ENCODE peak calls at places on chromosomes 12 and 14, in eight cellular contexts. M is stimulated activated CD8-positive, alpha-beta memory T cell treated with anti-CD3 and anti-CD28 coated beads, Interleukin-2, amount 100 ng/mL, for 48 hours; G is neural progenitor cell; F is HFF-Myc; I is AG04450; Q is hippocampal formation; S is effector CD4-positive, alpha-beta T cell; K is thoracic aorta. O is an unnamed sample.

GRCh38 chr14:57060276-57060956 is 208.3 kb downstream of the EXOC5 start:
- DNase-seq in F (no peak), Q (no peak), K (no peak), G (peak; percentile 44), S (no peak), I (no peak), M (no peak), O (no peak)

GRCh38 chr12:88723219-88723618 is 142.9 kb upstream of the KITLG start:
- DNase-seq in G (no peak), Q (no peak), I (no peak), M (no peak), F (no peak), S (no peak), K (no peak), O (no peak)

GRCh38 chr14:71403673-71404072 is 496.4 kb downstream of the PCNX1 start:
- DNase-seq in M (no peak), I (no peak), S (peak; percentile 3), Q (no peak), F (no peak), K (no peak), G (no peak), O (no peak)

GRCh38 chr12:93825501-93825888 is 148.3 kb downstream of the CRADD start:
- DNase-seq in K (no peak), S (no peak), M (no peak), G (no peak), F (no peak), Q (no peak), I (no peak), O (no peak)

GRCh38 chr12:54166543-54167499 is 22.0 kb downstream of the SMUG1 start:
- DNase-seq in F (no peak), K (no peak), Q (no peak), I (no peak), G (no peak), M (no peak), S (no peak), O (no peak)

GRCh38 chr12:9925746-9926393 is 6.3 kb downstream of the CLEC2A start:
- DNase-seq in Q (peak; percentile 45), K (no peak), I (peak; percentile 6), M (no peak), S (no peak), G (peak; percentile 75), F (no peak), O (peak; percentile 23)

GRCh38 chr12:117854339-117855012 is 114.3 kb downstream of the KSR2 start:
- DNase-seq in Q (no peak), M (peak; percentile 8), S (peak; percentile 11), K (no peak), I (no peak), G (peak; percentile 81), F (peak; percentile 31), O (no peak)

GRCh38 chr12:130687190-130687589 is 28.9 kb downstream of the RIMBP2 start:
- DNase-seq in I (no peak), S (no peak), G (no peak), M (no peak), Q (no peak), F (no peak), K (no peak), O (no peak)

GRCh38 chr14:59474172-59474571 is 9.0 kb upstream of the GPR135 start:
- DNase-seq in M (no peak), Q (no peak), F (no peak), I (no peak), S (no peak), G (no peak), K (no peak), O (no peak)

GRCh38 chr14:75753696-75754095 is 92.7 kb downstream of the TTLL5 start:
- DNase-seq in K (no peak), Q (no peak), S (no peak), M (no peak), G (no peak), I (no peak), F (no peak), O (no peak)

GRCh38 chr12:442235-442884 is 17.4 kb upstream of the B4GALNT3 start:
- DNase-seq in Q (peak; percentile 29), I (peak; percentile 6), S (peak; percentile 32), M (no peak), F (peak; percentile 24), G (peak; percentile 70), K (no peak), O (peak; percentile 20)

GRCh38 chr14:64867182-64867581 is 12.5 kb downstream of the SPTB start:
- DNase-seq in I (no peak), M (no peak), G (no peak), F (no peak), K (no peak), Q (no peak), S (no peak), O (no peak)

GRCh38 chr14:100850841-100851585 is 25.1 kb downstream of the MEG3 start:
- DNase-seq in K (no peak), G (peak; percentile 54), F (no peak), S (peak; percentile 72), I (no peak), M (peak; percentile 75), Q (no peak), O (no peak)

GRCh38 chr12:56840922-56841321 is 77.8 kb downstream of the HSD17B6 start:
- DNase-seq in F (no peak), I (no peak), M (no peak), K (no peak), G (no peak), S (no peak), Q (no peak), O (no peak)

GRCh38 chr12:92369643-92370042 is 224.0 kb upstream of the BTG1 start:
- DNase-seq in M (no peak), I (no peak), K (no peak), S (no peak), Q (no peak), F (peak; percentile 40), G (no peak), O (no peak)

GRCh38 chr14:91142214-91142668 is 28.4 kb downstream of the DGLUCY start:
- DNase-seq in G (no peak), M (no peak), S (no peak), Q (no peak), K (no peak), I (no peak), F (no peak), O (no peak)

GRCh38 chr12:19641235-19642080 is 202.2 kb downstream of the AEBP2 start:
- DNase-seq in S (no peak), I (no peak), G (no peak), F (no peak), M (no peak), Q (no peak), K (no peak), O (no peak)

GRCh38 chr14:53953002-53953827 is 3.4 kb downstream of the BMP4 start:
- DNase-seq in S (no peak), M (no peak), F (no peak), G (peak; percentile 93), Q (peak; percentile 15), I (peak; percentile 32), K (no peak), O (peak; percentile 53)

GRCh38 chr12:25236626-25237025 is 14.1 kb downstream of the KRAS start:
- DNase-seq in Q (no peak), G (no peak), I (no peak), K (no peak), F (no peak), M (no peak), S (no peak), O (no peak)

GRCh38 chr12:132546647-132547046 is 56.7 kb downstream of the FBRSL1 start:
- DNase-seq in I (no peak), M (no peak), K (no peak), Q (no peak), F (no peak), G (no peak), S (no peak), O (no peak)

GRCh38 chr14:23406244-23406643 is 1.8 kb downstream of the MYH6 start:
- DNase-seq in F (no peak), K (no peak), M (no peak), S (no peak), Q (peak; percentile 10), G (no peak), I (no peak), O (no peak)

GRCh38 chr14:76564471-76565119 is 188.7 kb downstream of the ESRRB start:
- DNase-seq in M (no peak), F (no peak), Q (no peak), K (no peak), S (no peak), I (no peak), G (peak; percentile 20), O (no peak)

GRCh38 chr14:75453817-75454434 is 26.1 kb downstream of the JDP2 start:
- DNase-seq in I (no peak), S (no peak), K (no peak), M (no peak), Q (no peak), G (peak; percentile 33), F (no peak), O (no peak)

GRCh38 chr14:61474671-61475070 is 153.3 kb downstream of the PRKCH start:
- DNase-seq in G (no peak), M (no peak), F (no peak), K (no peak), Q (no peak), S (no peak), I (no peak), O (no peak)

GRCh38 chr12:125324861-125325260 is 259.6 kb downstream of the AACS start:
- DNase-seq in I (no peak), K (no peak), Q (no peak), F (no peak), M (no peak), G (no peak), S (no peak), O (no peak)

GRCh38 chr14:74488788-74489397 is 4.2 kb downstream of the NPC2 start:
- DNase-seq in F (no peak), K (no peak), M (no peak), I (no peak), G (no peak), S (no peak), Q (no peak), O (no peak)

GRCh38 chr14:75489480-75489837 is 32.8 kb upstream of the BATF start:
- DNase-seq in K (no peak), F (no peak), Q (no peak), S (no peak), M (no peak), I (no peak), G (no peak), O (no peak)

GRCh38 chr12:21547437-21547836 is 21.3 kb downstream of the SPX start:
- DNase-seq in I (no peak), G (no peak), Q (no peak), F (no peak), S (no peak), M (no peak), K (no peak), O (no peak)

GRCh38 chr14:57182760-57183503 is 85.8 kb downstream of the EXOC5 start:
- DNase-seq in S (no peak), M (no peak), F (no peak), G (peak; percentile 74), K (no peak), I (no peak), Q (no peak), O (no peak)

GRCh38 chr14:89618821-89619551 is 202.0 kb upstream of the FOXN3 start:
- DNase-seq in S (peak; percentile 52), Q (peak; percentile 52), K (no peak), I (no peak), G (peak; percentile 90), F (no peak), M (peak; percentile 62), O (no peak)

GRCh38 chr12:116599285-116600122 is 40.3 kb downstream of the MAP1LC3B2 start:
- DNase-seq in M (peak; percentile 51), G (peak; percentile 86), K (peak; percentile 56), Q (no peak), F (no peak), S (peak; percentile 43), I (peak; percentile 20), O (peak; percentile 45)

GRCh38 chr12:76232013-76232412 is 116.2 kb downstream of the BBS10 start:
- DNase-seq in S (no peak), G (no peak), F (no peak), M (no peak), Q (no peak), K (no peak), I (no peak), O (no peak)

GRCh38 chr14:84482256-84483071 is 1047.5 kb upstream of the FLRT2 start:
- DNase-seq in Q (no peak), M (no peak), S (no peak), I (peak; percentile 18), K (no peak), F (peak; percentile 24), G (peak; percentile 53), O (no peak)

GRCh38 chr12:90978117-90978770 is 23.3 kb upstream of the CCER1 start:
- DNase-seq in S (no peak), I (peak; percentile 56), M (no peak), K (no peak), G (peak; percentile 55), F (peak; percentile 86), Q (peak; percentile 30), O (peak; percentile 40)

O was measured in smooth muscle cell of the brain vasculature.